ENCODE peak calls at places on chromosome 5, in ten cellular contexts. N, W, J, R, L, O, G, X, U and K are unnamed samples.

GRCh38 chr5:150577378-150577777 is 63.1 kb upstream of the SYNPO start:
- DNase-seq in G (no peak), R (no peak), N (no peak), U (no peak), L (no peak), X (no peak), J (no peak), W (no peak), O (no peak), K (no peak)

GRCh38 chr5:57032151-57032551 is 80.2 kb upstream of the MIER3 start:
- DNase-seq in O (no peak), R (peak), X (no peak), U (no peak), N (no peak), G (no peak), J (no peak), L (peak), W (no peak), K (no peak)

GRCh38 chr5:60332244-60333018 is 367.5 kb downstream of the DEPDC1B start:
- DNase-seq in J (peak), N (no peak), L (no peak), G (no peak), O (no peak), U (no peak), R (no peak), W (no peak), X (no peak), K (no peak)

GRCh38 chr5:98503582-98503981 is 269.9 kb upstream of the RGMB start:
- DNase-seq in N (no peak), W (no peak), G (no peak), R (no peak), L (no peak), X (no peak), U (no peak), O (no peak), J (no peak), K (no peak)

GRCh38 chr5:14400085-14400484 is 181.5 kb upstream of the OTULINL start:
- DNase-seq in N (no peak), G (no peak), X (no peak), J (peak), L (no peak), R (no peak), U (no peak), O (no peak), W (no peak), K (no peak)

GRCh38 chr5:73623929-73624404 is 2.0 kb upstream of the ARHGEF28 start:
- DNase-seq in X (no peak), W (no peak), O (no peak), R (no peak), N (no peak), L (no peak), J (no peak), G (no peak), U (no peak), K (no peak)

GRCh38 chr5:45695011-45695667 is 1.0 kb downstream of the HCN1 start:
- DNase-seq in X (no peak), N (no peak), J (no peak), G (no peak), W (no peak), O (no peak), R (no peak), U (no peak), L (no peak), K (no peak)

GRCh38 chr5:96338624-96339023 is 94.4 kb downstream of the PCSK1 start:
- DNase-seq in R (no peak), X (no peak), W (no peak), N (no peak), U (no peak), J (peak), L (peak), G (no peak), O (no peak), K (no peak)

GRCh38 chr5:74382864-74383618 is 257.5 kb downstream of the ENC1 start:
- DNase-seq in O (no peak), W (no peak), X (no peak), N (no peak), L (no peak), U (no peak), J (peak), R (no peak), G (no peak), K (no peak)

GRCh38 chr5:132883261-132883834 is 9.9 kb downstream of the LEAP2 start:
- DNase-seq in X (no peak), L (peak), R (peak), O (no peak), W (no peak), U (no peak), G (no peak), J (peak), N (peak), K (no peak)

GRCh38 chr5:88772831-88773230 is 110.2 kb downstream of the MEF2C start:
- DNase-seq in O (no peak), L (no peak), G (no peak), J (no peak), N (no peak), X (no peak), U (no peak), R (no peak), W (no peak), K (no peak)

GRCh38 chr5:112293587-112293986 is 125.5 kb downstream of the EPB41L4A start:
- DNase-seq in L (no peak), N (no peak), J (no peak), U (no peak), W (no peak), O (no peak), X (no peak), R (no peak), G (no peak), K (no peak)

GRCh38 chr5:11390369-11390768 is 513.9 kb downstream of the CTNND2 start:
- DNase-seq in X (no peak), N (no peak), W (no peak), L (no peak), O (no peak), G (no peak), U (no peak), R (no peak), J (peak), K (no peak)